ENCODE peak calls at places on chromosome 6, in five cellular contexts. N is neural progenitor cell, Y is K562, R is cardiac muscle cell, Q is tibial artery. M is an unnamed sample.

GRCh38 chr6:158046201-158047119 is 64.8 kb downstream of the SYNJ2 start:
- DNase-seq in N (no peak), Y (no peak), R (no peak), Q (no peak), M (peak)

GRCh38 chr6:77383026-77383425 is 80.3 kb downstream of the HTR1B start:
- DNase-seq in N (no peak), Y (no peak), R (no peak), Q (no peak), M (no peak)

GRCh38 chr6:33777716-33778474 is 11.0 kb downstream of the LEMD2 start:
- DNase-seq in N (no peak), Y (no peak), R (no peak), Q (no peak), M (no peak)

GRCh38 chr6:30508890-30509736 is 19.8 kb downstream of the HLA-E start:
- DNase-seq in N (no peak), Y (no peak), R (no peak), Q (no peak), M (no peak)

GRCh38 chr6:15621203-15622044 is 41.4 kb downstream of the DTNBP1 start:
- DNase-seq in N (peak), Y (peak), R (peak), Q (peak), M (peak)

GRCh38 chr6:169189227-169189626 is 64.4 kb downstream of the THBS2 start:
- DNase-seq in N (no peak), Y (no peak), R (no peak), Q (no peak), M (no peak)

GRCh38 chr6:48817714-48818113 is 645.3 kb downstream of the MMUT start:
- DNase-seq in N (no peak), Y (no peak), R (no peak), Q (no peak), M (no peak)

GRCh38 chr6:90124904-90125510 is 171.6 kb downstream of the BACH2 start:
- DNase-seq in N (no peak), Y (no peak), R (no peak), Q (no peak), M (no peak)

GRCh38 chr6:19664878-19665715 is 172.1 kb upstream of the ID4 start:
- DNase-seq in N (no peak), Y (no peak), R (no peak), Q (no peak), M (no peak)

GRCh38 chr6:133512410-133513016 is 271.4 kb downstream of the EYA4 start:
- DNase-seq in N (peak), Y (peak), R (peak), Q (peak), M (peak)

GRCh38 chr6:139981810-139982550 is 607.5 kb upstream of the CITED2 start:
- DNase-seq in N (peak), Y (no peak), R (peak), Q (no peak), M (no peak)

GRCh38 chr6:15550724-15551123 is 112.1 kb downstream of the DTNBP1 start:
- DNase-seq in N (no peak), Y (no peak), R (no peak), Q (no peak), M (no peak)

GRCh38 chr6:67896476-67896875 is 738.6 kb upstream of the ADGRB3 start:
- DNase-seq in N (no peak), Y (no peak), R (peak), Q (no peak), M (no peak)

GRCh38 chr6:147525519-147526209 is 17.2 kb downstream of the SAMD5 start:
- DNase-seq in N (no peak), Y (no peak), R (no peak), Q (no peak), M (no peak)

GRCh38 chr6:164069352-164070022 is 655.0 kb downstream of the QKI start:
- DNase-seq in N (peak), Y (no peak), R (no peak), Q (no peak), M (no peak)

GRCh38 chr6:96532399-96532798 is 10.8 kb downstream of the UFL1 start:
- DNase-seq in N (no peak), Y (no peak), R (no peak), Q (no peak), M (no peak)

GRCh38 chr6:33721529-33721928 is 10.0 kb upstream of the UQCC2 start:
- DNase-seq in N (no peak), Y (no peak), R (no peak), Q (no peak), M (no peak)

GRCh38 chr6:157879873-157880254 is 56.8 kb downstream of the SNX9 start:
- DNase-seq in N (peak), Y (no peak), R (peak), Q (no peak), M (no peak)

GRCh38 chr6:4055420-4056041 is 23.4 kb downstream of the FAM217A start:
- DNase-seq in N (no peak), Y (peak), R (no peak), Q (peak), M (peak)

GRCh38 chr6:1864496-1864895 is 254.8 kb downstream of the FOXC1 start:
- DNase-seq in N (peak), Y (no peak), R (peak), Q (no peak), M (no peak)

GRCh38 chr6:150189176-150189575 is 46.3 kb downstream of the PPP1R14C start:
- DNase-seq in N (no peak), Y (no peak), R (no peak), Q (no peak), M (no peak)

GRCh38 chr6:40585661-40586269 is 1.4 kb downstream of the LRFN2 start:
- DNase-seq in N (peak), Y (no peak), R (no peak), Q (no peak), M (no peak)

GRCh38 chr6:48249071-48249470 is 138.1 kb upstream of the PTCHD4 start:
- DNase-seq in N (no peak), Y (no peak), R (no peak), Q (no peak), M (no peak)

GRCh38 chr6:159693894-159694545 is 979 bp upstream of the SOD2 start:
- DNase-seq in N (no peak), Y (peak), R (peak), Q (peak), M (peak)

GRCh38 chr6:42907336-42907735 is 8.5 kb upstream of the PTCRA start:
- DNase-seq in N (no peak), Y (peak), R (no peak), Q (no peak), M (no peak)

GRCh38 chr6:13241364-13241763 is 87.0 kb downstream of the TBC1D7 start:
- DNase-seq in N (no peak), Y (no peak), R (no peak), Q (no peak), M (no peak)

GRCh38 chr6:13237318-13237717 is 91.0 kb downstream of the TBC1D7 start:
- DNase-seq in N (no peak), Y (no peak), R (no peak), Q (no peak), M (no peak)

GRCh38 chr6:13238017-13238416 is 90.3 kb downstream of the TBC1D7 start:
- DNase-seq in N (no peak), Y (no peak), R (no peak), Q (no peak), M (no peak)

GRCh38 chr6:13239530-13240455 is 88.5 kb downstream of the TBC1D7 start:
- DNase-seq in N (no peak), Y (no peak), R (no peak), Q (no peak), M (no peak)

GRCh38 chr6:13238640-13239216 is 89.6 kb downstream of the TBC1D7 start:
- DNase-seq in N (no peak), Y (no peak), R (no peak), Q (no peak), M (no peak)
- H3K27ac ChIP-seq in N (no peak), Y (no peak), R (no peak), Q (no peak), M (no peak)

DNA sequence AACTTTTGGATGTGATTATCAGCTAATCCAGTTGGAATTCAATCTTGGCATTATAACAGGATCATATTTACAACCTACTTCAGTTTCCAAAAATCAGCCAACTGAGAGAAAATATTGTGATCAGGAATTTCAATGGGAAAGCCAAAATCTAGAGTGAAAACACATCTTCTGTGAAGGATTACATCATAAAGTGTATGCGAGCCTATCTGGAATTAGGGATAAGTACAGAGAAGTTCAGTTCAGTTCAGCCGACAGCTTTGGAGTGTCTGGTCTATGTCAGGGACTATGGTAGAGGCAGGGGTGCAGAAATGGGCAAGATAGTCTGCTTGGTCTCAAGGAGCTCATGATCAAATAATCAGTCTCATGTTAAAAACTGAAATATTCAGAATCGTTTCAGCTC is 12.3 kb upstream of the PRIM2 start:
- DNase-seq in N (no peak), Y (no peak), R (peak), Q (no peak), M (no peak)
- H3K27ac ChIP-seq in N (no peak), Y (no peak), R (no peak), Q (peak), M (no peak)

GRCh38 chr6:2992330-2992979 is 7.2 kb upstream of the NQO2 start:
- DNase-seq in N (no peak), Y (no peak), R (no peak), Q (no peak), M (no peak)
- H3K27ac ChIP-seq in N (no peak), Y (peak), R (peak), Q (peak), M (no peak)

DNA sequence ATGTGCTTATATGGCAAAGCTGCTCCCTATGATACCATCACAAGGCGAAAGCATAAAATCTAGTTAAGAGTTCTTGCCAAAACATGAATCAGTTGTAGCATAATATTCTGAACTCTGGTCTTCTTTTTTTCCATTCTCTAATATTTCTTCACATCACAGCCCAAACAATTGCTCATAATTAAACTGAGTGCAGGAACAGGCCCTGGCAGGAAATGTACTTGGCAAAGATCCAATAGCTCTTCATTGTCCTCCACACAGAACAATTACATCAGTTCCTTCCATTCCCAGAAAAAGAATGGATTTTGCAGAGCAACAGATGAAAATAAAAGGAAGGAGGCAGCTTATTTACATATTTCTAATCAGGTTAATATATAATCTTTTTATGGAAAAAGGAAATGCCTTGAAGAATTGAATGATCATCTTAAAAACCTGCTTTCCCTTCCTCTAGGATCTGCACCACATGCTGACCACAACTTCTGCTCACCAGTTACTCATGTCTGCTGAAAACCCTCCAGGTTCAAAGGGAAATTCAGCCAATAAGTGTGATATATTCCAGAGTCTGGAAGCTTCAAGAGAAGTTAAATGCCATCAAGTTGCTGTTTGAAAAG is 123.3 kb upstream of the COL21A1 start:
- DNase-seq in N (no peak), Y (no peak), R (peak), Q (peak), M (peak)
- H3K27ac ChIP-seq in N (no peak), Y (no peak), R (no peak), Q (peak), M (peak)

DNA sequence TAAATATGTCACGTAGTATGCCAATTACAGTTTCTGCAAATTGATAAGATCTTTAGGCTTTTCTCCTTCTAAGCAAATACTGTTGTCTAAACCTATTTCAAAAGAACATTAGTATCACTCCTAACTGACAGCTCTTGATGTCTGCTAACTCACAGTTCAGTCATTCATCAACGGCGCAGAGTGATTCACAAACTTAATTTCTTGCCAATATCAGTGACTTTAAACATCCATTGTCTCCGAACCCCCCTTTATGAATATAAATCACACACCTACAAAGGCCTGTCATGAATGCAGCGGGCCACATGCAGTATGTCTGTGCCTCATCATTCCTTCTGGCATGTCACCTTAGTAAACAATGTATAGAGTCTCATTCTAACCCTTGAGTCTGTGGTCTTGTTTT is 420.6 kb downstream of the CDC5L start:
- DNase-seq in N (no peak), Y (no peak), R (no peak), Q (no peak), M (no peak)
- H3K27ac ChIP-seq in N (no peak), Y (no peak), R (no peak), Q (no peak), M (no peak)

GRCh38 chr6:22043284-22043962 is 253.4 kb downstream of the PRL start:
- DNase-seq in N (no peak), Y (no peak), R (no peak), Q (peak), M (no peak)
- H3K27ac ChIP-seq in N (no peak), Y (peak), R (no peak), Q (peak), M (no peak)

GRCh38 chr6:41733349-41733706 is 2.1 kb downstream of the TFEB start:
- DNase-seq in N (no peak), Y (no peak), R (no peak), Q (no peak), M (no peak)

GRCh38 chr6:41731561-41732086 is 3.8 kb downstream of the TFEB start:
- DNase-seq in N (no peak), Y (no peak), R (no peak), Q (no peak), M (no peak)

GRCh38 chr6:41732601-41733348 is 2.6 kb downstream of the TFEB start:
- DNase-seq in N (no peak), Y (no peak), R (no peak), Q (no peak), M (no peak)

GRCh38 chr6:41730531-41731436 is 4.6 kb downstream of the TFEB start:
- DNase-seq in N (no peak), Y (no peak), R (no peak), Q (no peak), M (no peak)

GRCh38 chr6:41732149-41732548 is 3.3 kb downstream of the TFEB start:
- DNase-seq in N (no peak), Y (no peak), R (no peak), Q (no peak), M (no peak)
- H3K27ac ChIP-seq in N (no peak), Y (no peak), R (no peak), Q (no peak), M (no peak)

DNA sequence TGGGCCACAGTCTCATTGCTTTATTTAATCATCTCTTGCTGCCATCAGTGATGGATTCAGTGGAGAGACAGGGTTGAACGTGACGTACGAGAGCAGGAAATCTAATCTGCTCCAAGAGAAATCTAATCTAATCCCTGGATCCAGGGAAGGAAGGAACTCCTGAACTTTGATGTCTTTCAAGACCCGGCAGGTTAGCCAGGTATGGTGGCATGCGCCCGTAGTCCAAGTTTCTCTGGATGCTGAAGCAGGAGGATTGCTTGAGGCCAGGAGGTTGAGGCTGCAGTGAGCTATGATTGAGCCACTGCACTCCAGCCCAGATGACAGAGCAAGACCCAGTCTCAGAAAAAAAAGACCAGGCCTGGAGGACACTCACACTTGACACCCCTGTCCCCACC is 11.4 kb upstream of the PGC start:
- DNase-seq in N (no peak), Y (no peak), R (no peak), Q (no peak), M (no peak)
- H3K27ac ChIP-seq in N (no peak), Y (no peak), R (no peak), Q (no peak), M (no peak)

GRCh38 chr6:37005827-37006514 is 516 bp downstream of the FGD2 start:
- DNase-seq in N (no peak), Y (no peak), R (no peak), Q (no peak), M (no peak)
- H3K27ac ChIP-seq in N (no peak), Y (no peak), R (no peak), Q (no peak), M (no peak)

M was measured in body of pancreas.